ENCODE peak calls at places on chromosomes 12 and 14, in seven cellular contexts. M is stomach, F is GM10248, G is fibroblast of mammary gland, B is A549, U is HFF-Myc, W is RWPE1. A is an unnamed sample.

GRCh38 chr12:30953257-30953656 is 26.7 kb downstream of the TSPAN11 start:
- DNase-seq in B (no peak), M (no peak), F (no peak), G (no peak), U (no peak), W (peak), A (no peak)

GRCh38 chr12:132481345-132481744 is 8.6 kb upstream of the FBRSL1 start:
- DNase-seq in F (no peak), W (no peak), U (no peak), B (no peak), G (no peak), M (no peak), A (no peak)

GRCh38 chr12:63948211-63948610 is 103.7 kb downstream of the SRGAP1 start:
- DNase-seq in B (no peak), F (no peak), W (no peak), M (no peak), U (no peak), G (no peak), A (no peak)

GRCh38 chr12:13691598-13691997 is 289.8 kb downstream of the GRIN2B start:
- DNase-seq in B (no peak), M (no peak), U (no peak), F (no peak), W (no peak), G (no peak), A (no peak)

GRCh38 chr12:115423546-115423987 is 739.6 kb upstream of the TBX3 start:
- DNase-seq in F (no peak), M (no peak), G (no peak), W (no peak), B (peak), U (no peak), A (no peak)

GRCh38 chr14:88919502-88919901 is 95.1 kb downstream of the TTC8 start:
- DNase-seq in W (peak), F (no peak), G (no peak), M (no peak), U (no peak), B (peak), A (no peak)

GRCh38 chr14:93185333-93185688 is 194 bp downstream of the LYSET start:
- DNase-seq in G (no peak), W (no peak), F (peak), B (no peak), M (no peak), U (no peak), A (no peak)

GRCh38 chr14:36181417-36181816 is 4.9 kb upstream of the PTCSC3 start:
- DNase-seq in G (no peak), F (no peak), U (no peak), M (no peak), W (no peak), B (no peak), A (no peak)

GRCh38 chr12:2666411-2666810 is 128.4 kb upstream of the FKBP4 start:
- DNase-seq in G (no peak), W (no peak), B (no peak), F (no peak), U (no peak), M (no peak), A (no peak)

GRCh38 chr12:113860950-113861349 is 105.2 kb downstream of the RBM19 start:
- DNase-seq in F (no peak), W (peak), B (peak), G (peak), U (peak), M (no peak), A (no peak)

GRCh38 chr14:76133103-76133502 is 18.6 kb upstream of the GPATCH2L start:
- DNase-seq in M (no peak), G (peak), U (no peak), B (no peak), F (no peak), W (peak), A (no peak)

GRCh38 chr12:3389911-3390310 is 101.1 kb upstream of the PRMT8 start:
- DNase-seq in B (no peak), F (no peak), M (no peak), G (no peak), U (no peak), W (no peak), A (no peak)

GRCh38 chr14:88934231-88934898 is 109.9 kb downstream of the TTC8 start:
- DNase-seq in G (no peak), W (no peak), U (no peak), B (no peak), M (no peak), F (no peak), A (no peak)

GRCh38 chr14:74551903-74552371 is 58.4 kb downstream of the ISCA2 start:
- DNase-seq in W (no peak), G (no peak), M (no peak), U (no peak), F (no peak), B (no peak), A (no peak)

GRCh38 chr14:59190372-59190771 is 1.9 kb downstream of the DAAM1 start:
- DNase-seq in U (no peak), M (no peak), W (no peak), B (peak), F (peak), G (peak), A (no peak)

GRCh38 chr14:70943838-70944237 is 36.6 kb downstream of the PCNX1 start:
- DNase-seq in W (no peak), U (no peak), G (no peak), F (no peak), B (no peak), M (no peak), A (no peak)

GRCh38 chr12:57072661-57073060 is 5.9 kb downstream of the NEMP1 start:
- DNase-seq in F (no peak), G (no peak), W (no peak), M (no peak), B (no peak), U (no peak), A (no peak)

GRCh38 chr14:99412122-99413061 is 68.3 kb downstream of the SETD3 start:
- DNase-seq in W (no peak), U (no peak), M (no peak), G (peak), B (no peak), F (no peak), A (no peak)

GRCh38 chr14:94028450-94028826 is 2.3 kb downstream of the OTUB2 start:
- DNase-seq in W (peak), U (no peak), G (no peak), F (peak), B (no peak), M (no peak), A (no peak)

GRCh38 chr12:115004469-115005146 is 320.6 kb upstream of the TBX3 start:
- DNase-seq in B (no peak), W (no peak), G (peak), F (no peak), M (no peak), U (no peak), A (no peak)

GRCh38 chr12:130286041-130286440 is 51.6 kb upstream of the PIWIL1 start:
- DNase-seq in F (no peak), B (no peak), M (no peak), W (no peak), U (no peak), G (no peak), A (no peak)

GRCh38 chr14:73240816-73241480 is 3.6 kb downstream of the PAPLN start:
- DNase-seq in W (no peak), G (no peak), F (no peak), M (no peak), B (no peak), U (no peak), A (no peak)

GRCh38 chr12:56216461-56216860 is 5.3 kb downstream of the RNF41 start:
- DNase-seq in F (no peak), B (no peak), U (no peak), G (no peak), M (no peak), W (no peak), A (no peak)

GRCh38 chr12:118063567-118064391 is 2.8 kb upstream of the WSB2 start:
- DNase-seq in U (no peak), B (no peak), G (no peak), F (no peak), W (no peak), M (no peak), A (no peak)

GRCh38 chr12:121121805-121122204 is 10.9 kb upstream of the P2RX7 start:
- DNase-seq in U (no peak), M (no peak), G (no peak), B (no peak), F (no peak), W (no peak), A (no peak)

GRCh38 chr12:39824505-39825198 is 205.0 kb upstream of the ABCD2 start:
- DNase-seq in G (peak), U (no peak), B (no peak), W (no peak), M (no peak), F (no peak), A (no peak)
- TF ChIP-seq CTCF in G (no peak), U (no peak), B (no peak), W (no peak), M (no peak), F (no peak), A (no peak)

GRCh38 chr12:52416788-52417187 is 10.7 kb upstream of the KRT82 start:
- DNase-seq in F (no peak), B (no peak), W (no peak), M (no peak), U (no peak), G (no peak), A (no peak)

GRCh38 chr12:52417742-52418141 is 11.6 kb upstream of the KRT82 start:
- DNase-seq in G (no peak), W (no peak), B (no peak), M (no peak), F (no peak), U (no peak), A (no peak)

GRCh38 chr12:52423035-52423434 is 11.1 kb downstream of the KRT75 start:
- DNase-seq in B (no peak), U (no peak), G (peak), F (no peak), M (no peak), W (no peak), A (no peak)

GRCh38 chr12:52418576-52419110 is 12.5 kb upstream of the KRT82 start:
- DNase-seq in F (no peak), U (no peak), G (no peak), M (no peak), B (no peak), W (no peak), A (no peak)

GRCh38 chr12:52419656-52420055 is 13.5 kb upstream of the KRT82 start:
- DNase-seq in G (peak), U (no peak), W (no peak), F (no peak), B (no peak), M (no peak), A (no peak)
- TF ChIP-seq CTCF in G (no peak), U (no peak), W (no peak), F (no peak), B (no peak), M (no peak), A (no peak)

GRCh38 chr14:55025948-55026347 is 951 bp downstream of the WDHD1 start:
- DNase-seq in M (no peak), F (no peak), B (no peak), W (no peak), U (no peak), G (no peak), A (no peak)

GRCh38 chr14:55026441-55026792 is 482 bp downstream of the WDHD1 start:
- DNase-seq in M (no peak), F (no peak), G (no peak), W (no peak), U (no peak), B (no peak), A (no peak)

GRCh38 chr14:55028066-55028465 is 1.0 kb downstream of the SOCS4 start:
- DNase-seq in M (no peak), G (no peak), F (no peak), U (no peak), W (no peak), B (no peak), A (no peak)

GRCh38 chr14:55028476-55028875 is 1.4 kb downstream of the SOCS4 start:
- DNase-seq in W (no peak), M (no peak), F (no peak), U (no peak), G (no peak), B (no peak), A (no peak)

GRCh38 chr14:55026793-55027560 is at the start of the genes SOCS4 and WDHD1:
- DNase-seq in B (peak), G (peak), F (peak), U (peak), M (peak), W (peak), A (peak)
- TF ChIP-seq CTCF in B (no peak), G (no peak), F (peak), U (no peak), M (no peak), W (no peak), A (peak)

GRCh38 chr12:125804660-125805059 is 739.4 kb downstream of the AACS start:
- DNase-seq in W (no peak), F (no peak), U (no peak), G (no peak), B (no peak), M (no peak), A (no peak)
- TF ChIP-seq CTCF in W (no peak), F (no peak), U (no peak), G (no peak), B (no peak), M (no peak), A (no peak)

DNA sequence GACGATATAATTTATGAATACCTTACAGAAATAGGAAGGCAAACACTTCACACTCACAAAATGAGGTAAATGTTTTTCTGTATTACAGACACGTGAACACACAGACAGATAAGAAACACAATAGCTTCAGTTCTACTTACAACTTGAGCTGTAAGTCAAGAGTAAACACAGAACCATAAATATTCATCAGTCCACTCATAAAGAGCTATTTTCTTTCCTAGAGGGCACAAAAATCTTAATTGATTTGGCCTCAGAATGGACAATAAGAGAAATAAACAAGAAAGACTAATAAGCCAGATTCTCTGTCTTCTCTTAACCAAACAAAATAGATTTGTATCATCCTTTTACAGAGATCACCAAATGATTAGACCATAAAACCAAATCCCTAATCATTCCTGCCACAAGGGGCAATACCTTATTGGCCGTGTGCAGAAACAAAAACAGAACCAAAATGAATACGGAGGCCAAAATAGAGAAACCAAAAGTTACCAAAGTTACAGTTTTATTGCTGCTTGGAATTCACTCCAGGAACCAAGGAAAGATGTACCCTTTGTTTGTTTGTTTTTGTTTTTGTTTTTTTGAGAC is 38.1 kb upstream of the GARIN2 start:
- DNase-seq in G (peak), U (no peak), B (no peak), W (no peak), M (no peak), F (no peak), A (no peak)
- TF ChIP-seq CTCF in G (peak), U (peak), B (no peak), W (no peak), M (no peak), F (no peak), A (peak)

GRCh38 chr14:37598085-37598972 is 2.9 kb downstream of the TTC6 start:
- DNase-seq in B (no peak), M (peak), G (no peak), U (no peak), W (no peak), F (no peak), A (no peak)

GRCh38 chr14:37598973-37599526 is 3.6 kb downstream of the TTC6 start:
- DNase-seq in F (no peak), G (no peak), U (no peak), M (no peak), W (no peak), B (no peak), A (no peak)

GRCh38 chr14:37595809-37596595 is 573 bp downstream of the TTC6 start:
- DNase-seq in W (peak), U (no peak), F (no peak), M (peak), B (peak), G (peak), A (no peak)

GRCh38 chr14:37596790-37597189 is 1.4 kb downstream of the TTC6 start:
- DNase-seq in F (no peak), W (no peak), B (no peak), M (no peak), U (no peak), G (no peak), A (no peak)

DNA sequence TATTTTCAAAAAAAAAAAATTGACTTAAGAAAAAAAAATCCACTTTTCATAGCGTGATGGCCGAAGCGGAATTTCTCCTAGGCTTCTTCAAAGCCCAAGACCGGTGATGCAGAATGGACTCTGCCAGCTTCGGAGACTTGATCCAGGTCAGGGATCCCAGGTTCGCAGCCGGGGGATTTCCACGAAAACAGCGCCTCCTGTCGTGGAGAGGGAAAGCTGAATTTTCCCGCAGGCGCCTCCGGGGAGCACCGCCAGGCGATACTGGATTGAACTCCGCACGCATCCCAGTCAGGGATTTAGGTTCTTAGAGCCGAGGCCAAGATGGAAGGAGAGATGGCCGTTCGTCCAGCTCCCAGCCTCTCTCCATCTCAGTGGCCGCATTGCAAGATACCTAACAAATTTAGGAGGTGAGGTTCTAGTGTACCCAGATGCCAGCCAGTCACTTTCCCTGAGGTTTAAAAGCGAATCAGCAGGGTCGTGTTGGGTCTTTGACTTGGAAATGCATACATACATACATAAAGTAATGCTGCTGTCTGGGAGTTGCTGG is 2.2 kb downstream of the TTC6 start:
- DNase-seq in M (peak), F (no peak), W (no peak), B (no peak), U (no peak), G (peak), A (no peak)
- TF ChIP-seq CTCF in M (peak), F (no peak), W (no peak), B (peak), U (peak), G (peak), A (peak)

DNA sequence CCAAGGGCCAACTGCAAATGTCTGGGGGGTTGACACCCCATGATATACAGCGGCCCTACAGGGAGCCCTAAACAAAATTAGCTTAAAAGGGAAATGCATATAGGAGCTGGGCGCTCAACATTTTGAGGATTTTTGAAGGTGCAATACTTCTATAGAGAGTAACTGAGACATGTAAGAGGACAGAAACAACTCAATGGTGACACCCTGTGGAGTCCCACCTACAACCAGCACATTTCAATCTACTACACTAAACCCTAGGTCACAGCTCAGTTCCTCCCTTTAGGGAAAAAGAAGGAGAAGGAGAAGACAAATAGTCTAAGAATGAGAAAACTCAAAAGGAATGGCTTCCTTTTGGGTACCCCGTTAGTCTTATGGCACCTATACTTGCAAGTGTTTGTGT is 1010.5 kb upstream of the NOVA1 start:
- DNase-seq in W (no peak), G (no peak), B (no peak), M (no peak), U (no peak), F (no peak), A (no peak)
- TF ChIP-seq CTCF in W (no peak), G (no peak), B (no peak), M (no peak), U (no peak), F (no peak), A (no peak)

GRCh38 chr12:54773593-54773992 is 80.7 kb upstream of the MUCL1 start:
- DNase-seq in B (no peak), W (no peak), G (no peak), F (no peak), U (no peak), M (no peak), A (no peak)
- TF ChIP-seq CTCF in B (no peak), W (no peak), G (no peak), F (no peak), U (no peak), M (no peak), A (no peak)

DNA sequence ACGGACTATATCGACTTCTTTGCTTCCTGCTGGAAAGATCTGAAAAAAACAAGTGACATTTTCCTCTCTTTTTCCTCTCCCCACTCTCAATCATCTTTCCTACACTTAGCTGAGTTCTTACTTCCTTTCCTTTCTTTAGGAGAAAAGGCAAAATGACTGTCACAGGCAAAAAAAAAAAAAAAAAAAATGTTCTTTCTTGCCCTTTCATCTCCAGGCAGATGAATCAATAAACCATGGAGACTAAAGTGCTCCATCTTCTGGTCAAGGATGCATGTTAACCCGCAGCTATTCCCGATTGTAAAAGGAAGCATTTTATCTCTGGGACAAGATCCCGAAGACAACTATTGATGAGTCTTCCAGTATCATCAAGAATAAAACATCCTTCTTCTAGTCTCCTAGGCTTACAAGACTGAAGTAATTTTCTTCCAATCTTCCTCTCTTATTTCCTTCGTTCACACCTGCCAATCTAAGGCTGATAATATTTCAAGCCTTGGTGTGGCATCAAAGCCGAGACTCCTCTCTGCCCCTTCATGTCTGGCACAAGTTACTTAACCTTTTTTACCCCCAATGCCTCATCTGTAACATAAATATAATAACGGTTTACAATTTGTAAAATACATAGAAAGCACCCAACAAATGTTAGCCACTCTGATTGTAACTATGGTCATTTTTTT is 94.2 kb upstream of the PLEKHG7 start:
- DNase-seq in B (peak), U (no peak), G (peak), M (no peak), W (peak), F (no peak), A (no peak)
- TF ChIP-seq CTCF in B (peak), U (peak), G (peak), M (peak), W (peak), F (peak), A (peak)